ENCODE peak calls at places on chromosomes 11 and 22, in nine cellular contexts. V, I, S, C, R, W, Y, D and X are unnamed samples.
A peak's percentile ranks its signal among the peaks of the same experiment; 100 is the strongest.

GRCh38 chr22:41697126-41697775 is 2.1 kb upstream of the MEI1 start:
- DNase-seq in S (peak; percentile 96), I (peak; percentile 94), D (peak; percentile 79), V (peak; percentile 92), W (peak; percentile 95), R (peak; percentile 93), Y (peak; percentile 64), C (peak; percentile 98), X (peak; percentile 56)

GRCh38 chr11:3745161-3745560 is 52.2 kb downstream of the NUP98 start:
- DNase-seq in V (no peak), R (no peak), S (no peak), Y (peak; percentile 57), W (no peak), I (no peak), D (no peak), C (no peak), X (no peak)

GRCh38 chr11:121932646-121933185 is 183.3 kb downstream of the BLID start:
- DNase-seq in I (no peak), Y (peak; percentile 69), D (no peak), S (no peak), C (peak; percentile 14), R (no peak), W (no peak), V (no peak), X (no peak)

GRCh38 chr11:119885861-119886567 is 157.0 kb upstream of the NECTIN1 start:
- DNase-seq in V (no peak), D (no peak), C (no peak), S (no peak), Y (no peak), R (no peak), W (peak; percentile 58), I (no peak), X (no peak)

GRCh38 chr22:47169801-47170140 is 407.3 kb downstream of the TBC1D22A start:
- DNase-seq in V (no peak), D (no peak), C (no peak), W (peak; percentile 4), I (no peak), Y (no peak), S (peak; percentile 20), R (no peak), X (no peak)

GRCh38 chr22:46309526-46310085 is 12.9 kb downstream of the GTSE1 start:
- DNase-seq in W (no peak), S (no peak), R (peak; percentile 59), D (no peak), V (no peak), Y (no peak), C (no peak), I (no peak), X (no peak)

GRCh38 chr11:69203901-69204245 is 48.1 kb downstream of the SMIM38 start:
- DNase-seq in R (no peak), W (no peak), Y (no peak), C (no peak), I (no peak), S (no peak), V (no peak), D (no peak), X (no peak)

GRCh38 chr11:64340671-64341335 is 799 bp downstream of the CCDC88B start:
- DNase-seq in D (no peak), V (no peak), S (no peak), R (no peak), C (peak; percentile 90), I (peak; percentile 61), W (peak; percentile 87), Y (no peak), X (no peak)

GRCh38 chr11:79973701-79974626 is 533.1 kb upstream of the TENM4 start:
- DNase-seq in W (no peak), V (peak; percentile 7), Y (peak; percentile 3), R (no peak), C (peak; percentile 66), S (no peak), I (no peak), D (no peak), X (no peak)

GRCh38 chr11:72668645-72669347 is 5.4 kb downstream of the PDE2A start:
- DNase-seq in Y (peak; percentile 29), I (no peak), S (no peak), W (no peak), V (no peak), C (peak; percentile 49), R (no peak), D (no peak), X (no peak)
- H3K4me3 ChIP-seq in Y (no peak overlapping the region), I (no peak overlapping the region), S (peak overlapping the region; percentile 14), W (no peak overlapping the region), V (no peak overlapping the region), C (no peak overlapping the region), R (no peak overlapping the region), D (no peak overlapping the region), X (no peak overlapping the region)

GRCh38 chr11:28038775-28039174 is 69.2 kb downstream of the KIF18A start:
- DNase-seq in Y (no peak), R (no peak), W (no peak), V (no peak), C (no peak), I (no peak), S (no peak), D (no peak), X (no peak)

GRCh38 chr11:28048812-28049211 is 59.1 kb downstream of the KIF18A start:
- DNase-seq in V (no peak), S (no peak), W (no peak), R (no peak), C (no peak), Y (no peak), I (no peak), D (peak; percentile 18), X (no peak)

GRCh38 chr11:28049338-28050216 is 58.4 kb downstream of the KIF18A start:
- DNase-seq in Y (no peak), V (peak; percentile 94), I (no peak), C (no peak), R (no peak), S (no peak), D (peak; percentile 83), W (no peak), X (peak; percentile 52)

GRCh38 chr11:28040384-28040783 is 67.6 kb downstream of the KIF18A start:
- DNase-seq in Y (no peak), V (no peak), W (no peak), D (no peak), R (no peak), S (no peak), C (no peak), I (no peak), X (no peak)

DNA sequence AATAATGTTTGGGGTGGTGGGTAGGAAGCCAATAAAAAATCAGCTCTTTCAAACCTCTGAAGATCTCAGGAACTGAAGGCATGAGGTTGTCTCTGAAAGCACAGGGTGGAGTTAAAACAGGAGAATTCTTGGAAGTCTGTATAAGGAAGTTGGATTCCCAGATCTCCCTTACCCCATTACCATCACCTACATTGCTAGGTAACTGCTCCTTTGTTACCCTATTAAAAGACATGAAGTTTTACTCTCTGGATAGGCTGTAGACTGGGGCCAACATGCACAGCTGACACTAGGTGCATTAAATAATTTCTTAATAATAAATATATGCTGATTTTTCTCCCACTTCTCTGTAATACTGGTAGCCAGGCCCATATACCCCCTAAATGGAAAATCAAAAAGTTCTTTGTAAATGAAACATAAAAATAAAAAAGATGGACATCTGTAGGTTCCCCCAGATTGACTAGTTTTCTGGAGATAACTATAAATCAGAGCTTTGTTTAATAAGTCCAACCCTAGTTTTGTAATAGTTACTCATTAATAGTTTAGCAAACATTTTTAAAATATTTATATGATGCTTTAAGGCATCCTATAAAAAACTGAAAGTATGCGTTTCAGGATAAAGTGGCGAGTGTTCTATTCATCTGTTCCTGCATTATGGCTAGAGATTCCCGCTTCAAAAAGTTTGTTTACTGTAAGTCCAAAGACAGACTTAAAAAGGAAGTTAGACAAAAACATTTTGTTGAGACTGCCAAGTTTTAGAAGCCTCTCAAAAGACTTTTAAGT is 63.8 kb downstream of the KIF18A start:
- DNase-seq in W (no peak), D (peak; percentile 66), R (no peak), S (no peak), I (no peak), C (peak; percentile 1), Y (no peak), V (no peak), X (no peak)
- TF ChIP-seq CTCF in W (no peak), D (no peak), R (no peak), S (no peak), I (no peak), C (no peak), Y (no peak), V (no peak), X (no peak)

GRCh38 chr11:14520902-14521151 is 641 bp upstream of the PSMA1 start:
- DNase-seq in I (no peak), W (no peak), S (no peak), D (no peak), R (no peak), Y (no peak), V (no peak), C (no peak), X (no peak)
- H3K4me3 ChIP-seq in I (peak overlapping the region; percentile 98), W (peak overlapping the region; percentile 74), S (peak overlapping the region; percentile 95), D (peak overlapping the region; percentile 64), R (peak overlapping the region; percentile 88), Y (peak overlapping the region; percentile 98), V (peak overlapping the region; percentile 76), C (peak overlapping the region; percentile 97), X (peak overlapping the region; percentile 70)

GRCh38 chr11:87739766-87740165 is 435.5 kb downstream of the RAB38 start:
- DNase-seq in Y (no peak), I (no peak), R (no peak), S (no peak), C (no peak), V (no peak), D (no peak), W (no peak), X (no peak)

GRCh38 chr11:87740968-87741367 is 434.3 kb downstream of the RAB38 start:
- DNase-seq in I (no peak), C (no peak), D (no peak), V (no peak), W (no peak), R (no peak), S (no peak), Y (no peak), X (no peak)

GRCh38 chr11:87740513-87740912 is 434.7 kb downstream of the RAB38 start:
- DNase-seq in S (no peak), C (no peak), I (no peak), Y (no peak), R (no peak), V (no peak), W (no peak), D (no peak), X (no peak)

DNA sequence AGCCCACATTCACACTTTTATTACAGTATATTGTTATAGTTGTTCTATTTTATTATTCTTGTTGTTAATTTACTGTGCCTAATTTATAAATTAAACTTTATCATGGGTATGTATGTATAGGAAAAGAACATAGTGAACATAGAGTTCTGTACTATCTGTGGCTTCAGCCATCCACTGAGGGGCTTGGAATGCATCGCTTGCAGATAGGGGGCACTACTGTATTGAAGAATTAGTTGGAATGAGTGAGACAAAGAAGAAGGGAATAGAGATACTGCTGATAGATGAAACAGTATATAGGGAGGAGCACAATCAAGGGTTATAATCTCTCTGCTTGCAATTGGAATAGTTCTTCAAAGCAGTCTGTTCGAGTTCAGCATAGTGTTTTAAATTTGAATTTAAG is 432.2 kb downstream of the RAB38 start:
- DNase-seq in C (peak; percentile 59), S (no peak), W (no peak), V (peak; percentile 60), D (no peak), Y (no peak), R (no peak), I (no peak), X (no peak)
- TF ChIP-seq CTCF in C (peak; percentile 74), S (peak; percentile 13), W (no peak), V (peak; percentile 76), D (no peak), Y (no peak), R (no peak), I (no peak), X (peak; percentile 50)